ENCODE peak calls at places on chromosomes 11 and 22, in nine cellular contexts. K is LoVo, O is aorta, A is SK-N-SH, H is GM03348, W is A673, L is fibroblast of gingiva, S is astrocyte of the hippocampus, P is left ventricle myocardium superior. F is an unnamed sample.

GRCh38 chr11:68994161-68994890 is 13.5 kb upstream of the MRGPRD start:
- DNase-seq in K (no peak), O (peak), A (no peak), H (no peak), W (no peak), L (no peak), S (no peak), P (peak), F (no peak)

GRCh38 chr11:63613517-63614135 is 607 bp downstream of the PLAAT3 start:
- DNase-seq in K (peak), O (peak), A (peak), H (peak), W (peak), L (no peak), S (peak), P (peak), F (peak)

GRCh38 chr11:8732748-8733241 is 50.2 kb downstream of the RPL27A start:
- DNase-seq in K (no peak), O (peak), A (no peak), H (peak), W (no peak), L (peak), S (peak), P (peak), F (peak)

GRCh38 chr11:83292709-83293435 is 6.7 kb upstream of the CCDC90B start:
- DNase-seq in K (peak), O (no peak), A (peak), H (peak), W (peak), L (peak), S (peak), P (no peak), F (peak)

GRCh38 chr11:61516191-61516590 is 7.6 kb downstream of the LRRC10B start:
- DNase-seq in K (no peak), O (no peak), A (no peak), H (no peak), W (peak), L (no peak), S (no peak), P (no peak), F (no peak)

GRCh38 chr11:98531576-98531975 is 489.2 kb upstream of the CNTN5 start:
- DNase-seq in K (no peak), O (no peak), A (no peak), H (no peak), W (no peak), L (no peak), S (no peak), P (no peak), F (no peak)

GRCh38 chr11:126840201-126840886 is 160.2 kb downstream of the KIRREL3 start:
- DNase-seq in K (no peak), O (no peak), A (no peak), H (peak), W (no peak), L (no peak), S (peak), P (no peak), F (no peak)

GRCh38 chr11:35305670-35306382 is 113.5 kb downstream of the SLC1A2 start:
- DNase-seq in K (no peak), O (no peak), A (peak), H (peak), W (peak), L (peak), S (peak), P (no peak), F (peak)

GRCh38 chr11:13294771-13295579 is 17.4 kb downstream of the BMAL1 start:
- DNase-seq in K (no peak), O (no peak), A (no peak), H (no peak), W (no peak), L (no peak), S (no peak), P (peak), F (no peak)

GRCh38 chr11:123601136-123601535 is 53.3 kb downstream of the SCN3B start:
- DNase-seq in K (no peak), O (no peak), A (no peak), H (peak), W (peak), L (peak), S (no peak), P (no peak), F (no peak)

GRCh38 chr11:76769645-76770586 is 13.2 kb upstream of the TSKU start:
- DNase-seq in K (peak), O (peak), A (no peak), H (no peak), W (no peak), L (no peak), S (no peak), P (no peak), F (peak)

GRCh38 chr11:77668760-77669159 is 31.2 kb upstream of the CLNS1A start:
- DNase-seq in K (no peak), O (no peak), A (no peak), H (peak), W (no peak), L (no peak), S (peak), P (no peak), F (no peak)

GRCh38 chr22:49668402-49668801 is 159.3 kb downstream of the BRD1 start:
- DNase-seq in K (no peak), O (peak), A (no peak), H (no peak), W (no peak), L (no peak), S (no peak), P (peak), F (no peak)

GRCh38 chr11:95831198-95831883 is 41.0 kb downstream of the CEP57 start:
- DNase-seq in K (no peak), O (no peak), A (no peak), H (peak), W (peak), L (peak), S (peak), P (no peak), F (peak)

GRCh38 chr11:6531267-6531752 is 34.2 kb downstream of the DNHD1 start:
- DNase-seq in K (peak), O (no peak), A (peak), H (peak), W (peak), L (peak), S (peak), P (no peak), F (peak)

GRCh38 chr11:16242806-16243205 is 113.5 kb downstream of the SOX6 start:
- DNase-seq in K (no peak), O (no peak), A (no peak), H (no peak), W (no peak), L (no peak), S (no peak), P (no peak), F (no peak)

GRCh38 chr11:35515224-35515623 is 10.2 kb downstream of the PAMR1 start:
- DNase-seq in K (no peak), O (no peak), A (no peak), H (peak), W (no peak), L (peak), S (peak), P (no peak), F (no peak)

GRCh38 chr11:73983764-73984543 is 1.3 kb upstream of the UCP2 start:
- DNase-seq in K (no peak), O (peak), A (peak), H (no peak), W (no peak), L (no peak), S (no peak), P (no peak), F (no peak)

GRCh38 chr11:115696472-115697011 is 192.3 kb upstream of the CADM1 start:
- DNase-seq in K (no peak), O (no peak), A (no peak), H (no peak), W (no peak), L (no peak), S (no peak), P (no peak), F (no peak)

GRCh38 chr11:76224461-76225121 is 18.3 kb upstream of the WNT11 start:
- DNase-seq in K (no peak), O (no peak), A (no peak), H (no peak), W (no peak), L (no peak), S (no peak), P (peak), F (no peak)

GRCh38 chr11:102599642-102600261 is 25.4 kb downstream of the MMP20 start:
- DNase-seq in K (peak), O (no peak), A (no peak), H (peak), W (peak), L (peak), S (peak), P (no peak), F (peak)

GRCh38 chr11:67020949-67021348 is 2.0 kb upstream of the SYT12 start:
- DNase-seq in K (no peak), O (no peak), A (no peak), H (no peak), W (no peak), L (no peak), S (no peak), P (no peak), F (no peak)

GRCh38 chr11:10436224-10436623 is 18.8 kb upstream of the AMPD3 start:
- DNase-seq in K (no peak), O (no peak), A (no peak), H (no peak), W (no peak), L (no peak), S (no peak), P (no peak), F (no peak)

GRCh38 chr11:15957234-15957633 is 399.1 kb downstream of the SOX6 start:
- DNase-seq in K (no peak), O (no peak), A (no peak), H (no peak), W (no peak), L (no peak), S (no peak), P (no peak), F (no peak)

GRCh38 chr11:12961615-12962014 is 47.5 kb upstream of the RASSF10 start:
- DNase-seq in K (no peak), O (no peak), A (peak), H (no peak), W (peak), L (peak), S (no peak), P (no peak), F (no peak)

GRCh38 chr11:1825039-1825740 is 9.6 kb upstream of the SYT8 start:
- DNase-seq in K (no peak), O (peak), A (no peak), H (no peak), W (no peak), L (no peak), S (peak), P (peak), F (peak)

GRCh38 chr11:134266841-134267251 is 9.3 kb upstream of the GLB1L3 start:
- DNase-seq in K (peak), O (no peak), A (no peak), H (peak), W (no peak), L (peak), S (peak), P (no peak), F (peak)

GRCh38 chr11:122721201-122721963 is 65.9 kb downstream of the UBASH3B start:
- DNase-seq in K (no peak), O (no peak), A (no peak), H (no peak), W (no peak), L (no peak), S (peak), P (no peak), F (no peak)

GRCh38 chr11:93288767-93289166 is 41.8 kb upstream of the DEUP1 start:
- DNase-seq in K (no peak), O (no peak), A (no peak), H (no peak), W (no peak), L (no peak), S (no peak), P (no peak), F (no peak)

GRCh38 chr11:109789911-109790310 is 303.3 kb upstream of the ZC3H12C start:
- DNase-seq in K (no peak), O (no peak), A (no peak), H (peak), W (peak), L (no peak), S (peak), P (no peak), F (peak)

GRCh38 chr11:15006139-15006759 is 34.1 kb upstream of the CALCA start:
- DNase-seq in K (peak), O (no peak), A (peak), H (peak), W (peak), L (peak), S (peak), P (no peak), F (peak)

GRCh38 chr11:125263268-125263790 is 98.8 kb downstream of the PKNOX2 start:
- DNase-seq in K (no peak), O (peak), A (peak), H (peak), W (peak), L (peak), S (peak), P (peak), F (peak)